ENCODE peak calls at places on chromosomes 4 and X, in nine cellular contexts. M, F, Q, R, P, D, S, B and Y are unnamed samples.
A peak's percentile ranks its signal among the peaks of the same experiment; 100 is the strongest.

GRCh38 chrX:50747471-50747900 is 66.5 kb downstream of the SHROOM4 start:
- DNase-seq in M (peak; percentile 30), F (no peak), Q (peak; percentile 28), R (peak; percentile 12), P (peak; percentile 31), D (peak; percentile 49), S (no peak), B (no peak), Y (no peak)

GRCh38 chr4:124202106-124202505 is 510.4 kb downstream of the ANKRD50 start:
- DNase-seq in M (no peak), F (no peak), Q (no peak), R (no peak), P (no peak), D (peak; percentile 28), S (no peak), B (no peak), Y (no peak)

GRCh38 chr4:10296730-10297129 is 160.5 kb downstream of the ZNF518B start:
- DNase-seq in M (no peak), F (no peak), Q (no peak), R (peak; percentile 68), P (peak; percentile 83), D (peak; percentile 3), S (no peak), B (no peak), Y (no peak)

GRCh38 chr4:82044141-82044993 is 329.4 kb downstream of the HNRNPD start:
- DNase-seq in M (no peak), F (peak; percentile 18), Q (peak; percentile 19), R (peak; percentile 72), P (peak; percentile 88), D (peak; percentile 82), S (peak; percentile 81), B (peak; percentile 50), Y (no peak)

GRCh38 chr4:6199344-6199921 is 916 bp downstream of the JAKMIP1 start:
- DNase-seq in M (no peak), F (no peak), Q (no peak), R (no peak), P (peak; percentile 65), D (peak; percentile 76), S (no peak), B (no peak), Y (no peak)

GRCh38 chr4:141169391-141169790 is 36.1 kb upstream of the RNF150 start:
- DNase-seq in M (no peak), F (no peak), Q (no peak), R (no peak), P (no peak), D (no peak), S (no peak), B (no peak), Y (no peak)

GRCh38 chr4:39256436-39256835 is 74.1 kb downstream of the WDR19 start:
- DNase-seq in M (no peak), F (no peak), Q (no peak), R (no peak), P (no peak), D (no peak), S (no peak), B (no peak), Y (no peak)

GRCh38 chrX:119150163-119151135 is 22.8 kb upstream of the KIAA1210 start:
- DNase-seq in M (no peak), F (no peak), Q (no peak), R (no peak), P (no peak), D (peak; percentile 11), S (no peak), B (no peak), Y (no peak)

GRCh38 chr4:21012851-21013331 is 312.6 kb downstream of the PACRGL start:
- DNase-seq in M (no peak), F (no peak), Q (peak; percentile 28), R (no peak), P (no peak), D (no peak), S (no peak), B (no peak), Y (no peak)

GRCh38 chr4:40881096-40881495 is 131.3 kb downstream of the NSUN7 start:
- DNase-seq in M (no peak), F (no peak), Q (no peak), R (no peak), P (no peak), D (no peak), S (no peak), B (no peak), Y (no peak)

GRCh38 chrX:33970028-33970932 is 161.8 kb downstream of the FAM47A start:
- DNase-seq in M (no peak), F (no peak), Q (no peak), R (no peak), P (no peak), D (no peak), S (no peak), B (no peak), Y (no peak)

GRCh38 chrX:71909956-71910355 is 689 bp upstream of the NHSL2 start:
- DNase-seq in M (no peak), F (peak; percentile 6), Q (no peak), R (peak; percentile 31), P (peak; percentile 76), D (peak; percentile 66), S (no peak), B (no peak), Y (no peak)

GRCh38 chr4:111994392-111994791 is 150.9 kb upstream of the FAM241A start:
- DNase-seq in M (no peak), F (no peak), Q (no peak), R (no peak), P (no peak), D (no peak), S (no peak), B (no peak), Y (no peak)

GRCh38 chr4:4259484-4260100 is 11.6 kb upstream of the TMEM128 start:
- DNase-seq in M (no peak), F (no peak), Q (no peak), R (no peak), P (no peak), D (peak; percentile 9), S (no peak), B (no peak), Y (no peak)

GRCh38 chrX:101595739-101596419 is 21.9 kb downstream of the ARMCX6 start:
- DNase-seq in M (peak; percentile 18), F (peak; percentile 49), Q (peak; percentile 70), R (peak; percentile 62), P (peak; percentile 60), D (peak; percentile 74), S (no peak), B (no peak), Y (no peak)

GRCh38 chrX:9291666-9292065 is 173.2 kb upstream of the TBL1X start:
- DNase-seq in M (no peak), F (no peak), Q (no peak), R (peak; percentile 41), P (peak; percentile 77), D (peak; percentile 73), S (no peak), B (no peak), Y (no peak)

GRCh38 chr4:106869551-106869950 is 166.6 kb downstream of the DKK2 start:
- DNase-seq in M (no peak), F (no peak), Q (no peak), R (no peak), P (no peak), D (no peak), S (no peak), B (no peak), Y (no peak)

GRCh38 chr4:14862881-14863280 is 139.4 kb upstream of the CPEB2 start:
- DNase-seq in M (peak; percentile 66), F (peak; percentile 21), Q (no peak), R (no peak), P (peak; percentile 57), D (peak; percentile 36), S (no peak), B (no peak), Y (no peak)

GRCh38 chrX:154020500-154021115 is 906 bp upstream of the IRAK1 start:
- DNase-seq in M (no peak), F (no peak), Q (no peak), R (no peak), P (no peak), D (no peak), S (no peak), B (no peak), Y (no peak)

DNA sequence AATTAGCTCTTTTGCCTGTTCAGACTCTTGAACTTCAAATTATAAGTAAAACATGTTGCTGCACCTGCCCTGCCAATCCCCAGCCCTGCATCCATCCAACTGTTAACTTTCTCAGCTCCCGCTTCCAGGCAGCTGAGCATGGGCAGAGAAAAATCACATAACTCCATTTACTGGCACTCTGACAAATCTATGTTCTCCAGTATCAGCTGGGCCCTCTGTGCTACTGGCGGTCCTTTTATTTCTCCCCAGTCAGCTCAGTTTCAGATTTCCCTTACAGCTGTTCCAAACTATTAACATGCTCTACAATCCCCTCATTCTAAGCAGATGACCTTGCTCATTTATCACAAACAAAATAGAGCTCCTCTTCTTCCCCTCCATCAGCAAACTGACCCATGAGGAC is 240.4 kb upstream of the TET2 start:
- DNase-seq in M (no peak), F (no peak), Q (no peak), R (no peak), P (no peak), D (no peak), S (no peak), B (no peak), Y (no peak)
- H3K4me3 ChIP-seq in M (no peak overlapping the region), F (no peak overlapping the region), Q (no peak overlapping the region), R (no peak overlapping the region), P (no peak overlapping the region), D (no peak overlapping the region), S (no peak overlapping the region), B (no peak overlapping the region), Y (no peak overlapping the region)

DNA sequence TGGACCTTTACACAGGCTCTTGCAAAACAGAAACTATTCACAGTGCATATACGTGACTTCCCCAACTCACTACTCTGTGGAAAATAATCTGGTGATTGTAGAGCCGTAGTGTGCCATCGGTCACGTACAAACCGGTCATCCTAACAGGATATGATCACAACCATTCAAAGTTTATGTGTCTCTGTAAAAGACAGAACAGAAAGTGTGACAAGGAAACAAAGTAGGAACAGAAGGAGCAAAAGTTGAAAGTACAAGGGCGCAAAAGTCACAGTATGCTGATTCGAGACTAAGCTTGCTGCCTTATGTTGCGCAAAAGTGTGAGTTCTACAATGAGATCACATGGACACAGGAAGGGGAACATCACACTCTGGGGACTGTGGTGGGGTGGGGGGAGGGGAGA is 18.6 kb downstream of the MEPE start:
- DNase-seq in M (no peak), F (no peak), Q (no peak), R (no peak), P (no peak), D (no peak), S (no peak), B (no peak), Y (no peak)
- H3K27ac ChIP-seq in M (no peak overlapping the region), F (no peak overlapping the region), Q (no peak overlapping the region), R (no peak overlapping the region), P (no peak overlapping the region), D (no peak overlapping the region), S (no peak overlapping the region), B (no peak overlapping the region), Y (no peak overlapping the region)

GRCh38 chr4:78292336-78292735 is 235.2 kb downstream of the FRAS1 start:
- DNase-seq in M (no peak), F (no peak), Q (no peak), R (no peak), P (no peak), D (no peak), S (no peak), B (no peak), Y (no peak)
- H3K4me1 ChIP-seq in M (no peaks in the 10 kb centered on the region), F (peaks cover 13% of the 10 kb centered on the region), Q (no peaks in the 10 kb centered on the region), R (peaks cover 4% of the 10 kb centered on the region), P (peaks cover 18% of the 10 kb centered on the region), D (no peaks in the 10 kb centered on the region), S (peaks cover 12% of the 10 kb centered on the region), B (peaks cover 7% of the 10 kb centered on the region), Y (no peaks in the 10 kb centered on the region)

DNA sequence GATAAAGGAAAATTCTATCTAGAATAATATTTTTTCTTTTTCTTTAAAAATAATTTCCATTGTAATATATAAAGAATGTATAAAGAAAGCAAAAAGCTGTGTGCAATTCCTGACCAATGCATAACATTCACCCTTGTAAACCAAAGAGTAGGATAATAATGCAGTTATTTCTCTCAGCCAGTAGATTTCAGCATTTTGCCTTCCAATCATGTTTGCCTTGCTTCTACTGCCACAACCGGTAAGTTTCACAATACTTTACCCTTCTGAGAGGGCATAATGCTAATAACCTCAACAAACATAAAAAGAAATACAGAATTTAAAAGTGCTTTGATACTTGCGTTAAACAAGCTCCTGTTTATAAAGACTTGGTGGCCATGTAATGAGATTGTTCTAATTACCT is 59.9 kb downstream of the CHIC2 start:
- DNase-seq in M (no peak), F (no peak), Q (no peak), R (no peak), P (no peak), D (no peak), S (no peak), B (no peak), Y (no peak)
- H3K4me3 ChIP-seq in M (no peak overlapping the region), F (no peak overlapping the region), Q (no peak overlapping the region), R (no peak overlapping the region), P (no peak overlapping the region), D (no peak overlapping the region), S (no peak overlapping the region), B (no peak overlapping the region), Y (no peak overlapping the region)